ENCODE peak calls at places on chromosomes 12 and 14, in ten cellular contexts. Y, S, I, D, V, Q, U, R, M and T are unnamed samples.

GRCh38 chr14:81849714-81850113 is 316.1 kb upstream of the SEL1L start:
- DNase-seq in Y (no peak), S (no peak), I (no peak), D (no peak), V (no peak), Q (no peak), U (no peak), R (no peak), M (peak), T (no peak)

GRCh38 chr12:105822131-105823103 is 316.3 kb downstream of the NUAK1 start:
- DNase-seq in Y (no peak), S (no peak), I (no peak), D (no peak), V (no peak), Q (no peak), U (no peak), R (no peak), M (no peak), T (no peak)

GRCh38 chr14:101318271-101318670 is 243.0 kb upstream of the DIO3 start:
- DNase-seq in Y (no peak), S (no peak), I (no peak), D (no peak), V (no peak), Q (no peak), U (no peak), R (no peak), M (no peak), T (no peak)

GRCh38 chr14:22319526-22320352 is 269.3 kb downstream of the DAD1 start:
- DNase-seq in Y (peak), S (no peak), I (peak), D (peak), V (peak), Q (peak), U (peak), R (peak), M (peak), T (no peak)

GRCh38 chr12:3230758-3231375 is 153.7 kb downstream of the TSPAN9 start:
- DNase-seq in Y (no peak), S (no peak), I (no peak), D (no peak), V (no peak), Q (no peak), U (no peak), R (no peak), M (no peak), T (no peak)

GRCh38 chr14:41201721-41202120 is 405.0 kb upstream of the LRFN5 start:
- DNase-seq in Y (no peak), S (no peak), I (no peak), D (no peak), V (no peak), Q (no peak), U (no peak), R (no peak), M (no peak), T (no peak)

GRCh38 chr12:112664569-112664968 is 127.0 kb upstream of the RPH3A start:
- DNase-seq in Y (no peak), S (no peak), I (no peak), D (no peak), V (no peak), Q (no peak), U (peak), R (peak), M (peak), T (no peak)

GRCh38 chr14:81990312-81990761 is 456.7 kb upstream of the SEL1L start:
- DNase-seq in Y (peak), S (peak), I (peak), D (peak), V (no peak), Q (peak), U (peak), R (peak), M (peak), T (no peak)

GRCh38 chr14:53890611-53891091 is 66.0 kb downstream of the BMP4 start:
- DNase-seq in Y (no peak), S (no peak), I (no peak), D (no peak), V (no peak), Q (no peak), U (no peak), R (no peak), M (no peak), T (no peak)

GRCh38 chr12:9961106-9961505 is 10.1 kb upstream of the CLEC12A start:
- DNase-seq in Y (no peak), S (no peak), I (no peak), D (no peak), V (no peak), Q (no peak), U (no peak), R (no peak), M (no peak), T (no peak)

GRCh38 chr14:53715390-53715730 is 241.3 kb downstream of the BMP4 start:
- DNase-seq in Y (no peak), S (no peak), I (no peak), D (peak), V (no peak), Q (no peak), U (peak), R (peak), M (no peak), T (no peak)